ENCODE peak calls at places on chromosomes 7 and 10, in ten cellular contexts. One of them, this sample, is unnamed.

GRCh38 chr7:148142660-148143248 is 447.8 kb upstream of the C7orf33 start:
- DNase-seq in HFF-Myc: no peak
- DNase-seq in HFFc6: peak
- DNase-seq in transverse colon: peak
- DNase-seq in sigmoid colon: no peak
- DNase-seq in fibroblast of pulmonary artery: peak
- DNase-seq in ovary: no peak
- DNase-seq in nephron progenitor cell: peak
- DNase-seq in GM12865: peak
- DNase-seq in heart right ventricle: no peak
- DNase-seq in this sample: no peak

GRCh38 chr7:117459735-117460134 is 20.1 kb upstream of the CFTR start:
- DNase-seq in ovary: no peak
- DNase-seq in fibroblast of pulmonary artery: no peak
- DNase-seq in HFFc6: no peak
- DNase-seq in HFF-Myc: no peak
- DNase-seq in heart right ventricle: no peak
- DNase-seq in transverse colon: no peak
- DNase-seq in nephron progenitor cell: no peak
- DNase-seq in GM12865: no peak
- DNase-seq in sigmoid colon: no peak
- DNase-seq in this sample: no peak

GRCh38 chr10:122019414-122019975 is 30.5 kb downstream of the TACC2 start:
- DNase-seq in ovary: no peak
- DNase-seq in nephron progenitor cell: peak
- DNase-seq in HFF-Myc: no peak
- DNase-seq in heart right ventricle: no peak
- DNase-seq in sigmoid colon: no peak
- DNase-seq in fibroblast of pulmonary artery: no peak
- DNase-seq in GM12865: no peak
- DNase-seq in HFFc6: no peak
- DNase-seq in transverse colon: peak
- DNase-seq in this sample: no peak

GRCh38 chr7:155925682-155926081 is 113.4 kb upstream of the SHH start:
- DNase-seq in HFFc6: no peak
- DNase-seq in HFF-Myc: no peak
- DNase-seq in heart right ventricle: no peak
- DNase-seq in sigmoid colon: peak
- DNase-seq in transverse colon: no peak
- DNase-seq in nephron progenitor cell: no peak
- DNase-seq in fibroblast of pulmonary artery: no peak
- DNase-seq in GM12865: no peak
- DNase-seq in ovary: no peak
- DNase-seq in this sample: no peak

GRCh38 chr7:44261239-44261638 is 60.5 kb downstream of the YKT6 start:
- DNase-seq in fibroblast of pulmonary artery: no peak
- DNase-seq in nephron progenitor cell: no peak
- DNase-seq in ovary: no peak
- DNase-seq in sigmoid colon: no peak
- DNase-seq in HFFc6: no peak
- DNase-seq in HFF-Myc: no peak
- DNase-seq in GM12865: peak
- DNase-seq in transverse colon: no peak
- DNase-seq in heart right ventricle: no peak
- DNase-seq in this sample: no peak

GRCh38 chr7:2431260-2431867 is 28.0 kb downstream of the CHST12 start:
- DNase-seq in GM12865: no peak
- DNase-seq in nephron progenitor cell: no peak
- DNase-seq in sigmoid colon: no peak
- DNase-seq in heart right ventricle: no peak
- DNase-seq in transverse colon: no peak
- DNase-seq in ovary: no peak
- DNase-seq in HFF-Myc: no peak
- DNase-seq in fibroblast of pulmonary artery: peak
- DNase-seq in HFFc6: no peak
- DNase-seq in this sample: no peak

GRCh38 chr10:14126697-14127440 is 203.9 kb downstream of the FRMD4A start:
- DNase-seq in GM12865: no peak
- DNase-seq in transverse colon: no peak
- DNase-seq in HFF-Myc: peak
- DNase-seq in ovary: no peak
- DNase-seq in sigmoid colon: no peak
- DNase-seq in HFFc6: peak
- DNase-seq in nephron progenitor cell: no peak
- DNase-seq in fibroblast of pulmonary artery: peak
- DNase-seq in heart right ventricle: no peak
- DNase-seq in this sample: no peak

GRCh38 chr7:140275069-140275961 is 98.5 kb upstream of the KDM7A start:
- DNase-seq in heart right ventricle: no peak
- DNase-seq in ovary: no peak
- DNase-seq in GM12865: no peak
- DNase-seq in HFFc6: no peak
- DNase-seq in fibroblast of pulmonary artery: peak
- DNase-seq in nephron progenitor cell: no peak
- DNase-seq in HFF-Myc: no peak
- DNase-seq in transverse colon: no peak
- DNase-seq in sigmoid colon: peak
- DNase-seq in this sample: no peak

GRCh38 chr7:99551329-99551728 is 585 bp downstream of the FAM200A start:
- DNase-seq in nephron progenitor cell: no peak
- DNase-seq in fibroblast of pulmonary artery: peak
- DNase-seq in heart right ventricle: no peak
- DNase-seq in transverse colon: no peak
- DNase-seq in HFF-Myc: no peak
- DNase-seq in HFFc6: no peak
- DNase-seq in GM12865: no peak
- DNase-seq in sigmoid colon: no peak
- DNase-seq in ovary: no peak
- DNase-seq in this sample: no peak

GRCh38 chr10:1100691-1101368 is 44.6 kb downstream of the WDR37 start:
- DNase-seq in HFFc6: no peak
- DNase-seq in transverse colon: no peak
- DNase-seq in HFF-Myc: no peak
- DNase-seq in GM12865: no peak
- DNase-seq in ovary: no peak
- DNase-seq in heart right ventricle: no peak
- DNase-seq in sigmoid colon: no peak
- DNase-seq in fibroblast of pulmonary artery: no peak
- DNase-seq in nephron progenitor cell: peak
- DNase-seq in this sample: no peak

GRCh38 chr10:89810908-89811515 is 109.6 kb downstream of the KIF20B start:
- DNase-seq in nephron progenitor cell: no peak
- DNase-seq in heart right ventricle: no peak
- DNase-seq in GM12865: no peak
- DNase-seq in fibroblast of pulmonary artery: no peak
- DNase-seq in HFFc6: no peak
- DNase-seq in sigmoid colon: no peak
- DNase-seq in transverse colon: no peak
- DNase-seq in ovary: no peak
- DNase-seq in HFF-Myc: no peak
- DNase-seq in this sample: no peak

GRCh38 chr7:48299580-48300169 is 128.4 kb downstream of the ABCA13 start:
- DNase-seq in HFF-Myc: peak
- DNase-seq in sigmoid colon: no peak
- DNase-seq in HFFc6: peak
- DNase-seq in GM12865: peak
- DNase-seq in nephron progenitor cell: peak
- DNase-seq in transverse colon: peak
- DNase-seq in ovary: peak
- DNase-seq in fibroblast of pulmonary artery: peak
- DNase-seq in heart right ventricle: no peak
- DNase-seq in this sample: no peak

DNA sequence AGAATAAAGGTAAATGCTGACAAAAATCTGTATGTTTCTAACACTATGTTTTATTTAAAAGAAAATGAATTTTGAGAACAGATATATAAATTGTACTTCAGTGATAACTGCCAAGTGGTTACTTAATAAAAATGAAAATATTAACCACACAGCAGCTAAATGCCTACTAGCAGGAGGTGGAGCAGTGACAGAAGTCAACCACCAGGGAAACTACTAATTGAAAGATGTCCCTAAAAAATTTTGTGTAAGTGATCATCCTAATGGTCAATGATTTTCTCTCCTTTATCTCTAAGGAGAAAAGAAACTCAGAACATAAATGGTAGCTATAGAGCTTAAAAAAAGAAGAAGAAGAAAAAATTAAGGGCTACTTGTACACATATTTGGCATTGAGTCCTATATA is 22.9 kb downstream of the WNT16 start:
- DNase-seq in heart right ventricle: no peak
- DNase-seq in transverse colon: no peak
- DNase-seq in fibroblast of pulmonary artery: no peak
- DNase-seq in ovary: no peak
- DNase-seq in GM12865: no peak
- DNase-seq in HFFc6: no peak
- DNase-seq in sigmoid colon: no peak
- DNase-seq in nephron progenitor cell: no peak
- DNase-seq in HFF-Myc: no peak
- DNase-seq in this sample: no peak
- TF ChIP-seq CTCF in heart right ventricle: peak
- TF ChIP-seq CTCF in transverse colon: no peak
- TF ChIP-seq CTCF in fibroblast of pulmonary artery: peak
- TF ChIP-seq CTCF in ovary: no peak
- TF ChIP-seq CTCF in GM12865: no peak
- TF ChIP-seq CTCF in HFFc6: peak
- TF ChIP-seq CTCF in sigmoid colon: no peak
- TF ChIP-seq CTCF in nephron progenitor cell: peak
- TF ChIP-seq CTCF in HFF-Myc: no peak
- TF ChIP-seq CTCF in this sample: peak

GRCh38 chr7:6553460-6554044 is 2.3 kb upstream of the GRID2IP start:
- DNase-seq in transverse colon: no peak
- DNase-seq in GM12865: no peak
- DNase-seq in sigmoid colon: no peak
- DNase-seq in heart right ventricle: no peak
- DNase-seq in nephron progenitor cell: no peak
- DNase-seq in fibroblast of pulmonary artery: no peak
- DNase-seq in ovary: no peak
- DNase-seq in HFF-Myc: no peak
- DNase-seq in HFFc6: no peak
- DNase-seq in this sample: no peak
- TF ChIP-seq CTCF in transverse colon: no peak
- TF ChIP-seq CTCF in GM12865: no peak
- TF ChIP-seq CTCF in sigmoid colon: no peak
- TF ChIP-seq CTCF in heart right ventricle: no peak
- TF ChIP-seq CTCF in nephron progenitor cell: no peak
- TF ChIP-seq CTCF in fibroblast of pulmonary artery: no peak
- TF ChIP-seq CTCF in ovary: no peak
- TF ChIP-seq CTCF in HFF-Myc: no peak
- TF ChIP-seq CTCF in HFFc6: peak
- TF ChIP-seq CTCF in this sample: peak

DNA sequence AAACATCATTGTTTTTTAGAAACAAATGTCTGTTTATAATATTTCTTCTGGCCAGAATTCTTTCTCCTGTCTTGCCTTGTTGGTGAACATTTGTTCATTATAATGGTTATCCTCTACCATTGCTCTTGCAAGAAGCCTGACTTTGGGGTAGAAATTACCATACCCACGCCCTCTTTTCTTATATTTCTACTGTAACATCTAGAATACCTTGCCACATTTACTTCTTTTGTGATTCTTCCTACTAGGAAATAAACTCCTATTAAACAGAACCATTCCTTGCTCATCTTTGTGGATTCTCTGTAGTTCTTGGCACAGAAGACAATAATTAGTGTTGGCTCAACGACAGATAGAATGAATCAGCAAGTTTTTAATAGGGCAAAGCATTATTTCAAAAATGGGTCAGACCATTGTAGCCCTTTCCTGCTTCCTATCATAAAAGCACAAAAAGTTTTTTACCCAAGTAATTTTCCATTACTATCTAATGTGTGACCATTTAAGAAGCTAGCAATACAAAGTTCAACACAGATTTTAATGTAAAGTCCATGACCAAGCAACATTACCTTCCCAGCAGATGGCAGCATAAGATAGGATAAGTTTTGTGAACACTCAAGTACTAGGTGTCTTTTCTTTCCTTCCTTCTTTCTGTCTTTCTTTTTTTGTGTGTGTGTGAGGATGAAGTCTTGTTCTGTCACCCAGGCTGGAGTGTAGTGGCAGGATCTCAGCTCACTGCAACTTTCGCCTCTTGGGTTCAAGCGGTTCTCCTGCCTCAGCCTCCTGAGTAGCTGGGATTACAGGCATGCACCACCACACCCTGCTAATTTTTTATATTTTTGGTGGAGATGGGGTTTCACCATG is 270.4 kb downstream of the HGF start:
- DNase-seq in ovary: no peak
- DNase-seq in fibroblast of pulmonary artery: peak
- DNase-seq in nephron progenitor cell: peak
- DNase-seq in sigmoid colon: no peak
- DNase-seq in HFFc6: peak
- DNase-seq in transverse colon: no peak
- DNase-seq in heart right ventricle: no peak
- DNase-seq in HFF-Myc: peak
- DNase-seq in GM12865: peak
- DNase-seq in this sample: no peak
- TF ChIP-seq CTCF in ovary: peak
- TF ChIP-seq CTCF in fibroblast of pulmonary artery: peak
- TF ChIP-seq CTCF in nephron progenitor cell: peak
- TF ChIP-seq CTCF in sigmoid colon: peak
- TF ChIP-seq CTCF in HFFc6: peak
- TF ChIP-seq CTCF in transverse colon: peak
- TF ChIP-seq CTCF in heart right ventricle: peak
- TF ChIP-seq CTCF in HFF-Myc: peak
- TF ChIP-seq CTCF in GM12865: peak
- TF ChIP-seq CTCF in this sample: peak

GRCh38 chr7:101319401-101319800 is 2.2 kb downstream of the IFT22 start:
- DNase-seq in transverse colon: no peak
- DNase-seq in nephron progenitor cell: no peak
- DNase-seq in sigmoid colon: no peak
- DNase-seq in HFF-Myc: no peak
- DNase-seq in fibroblast of pulmonary artery: no peak
- DNase-seq in HFFc6: no peak
- DNase-seq in ovary: no peak
- DNase-seq in GM12865: no peak
- DNase-seq in heart right ventricle: no peak
- DNase-seq in this sample: no peak

DNA sequence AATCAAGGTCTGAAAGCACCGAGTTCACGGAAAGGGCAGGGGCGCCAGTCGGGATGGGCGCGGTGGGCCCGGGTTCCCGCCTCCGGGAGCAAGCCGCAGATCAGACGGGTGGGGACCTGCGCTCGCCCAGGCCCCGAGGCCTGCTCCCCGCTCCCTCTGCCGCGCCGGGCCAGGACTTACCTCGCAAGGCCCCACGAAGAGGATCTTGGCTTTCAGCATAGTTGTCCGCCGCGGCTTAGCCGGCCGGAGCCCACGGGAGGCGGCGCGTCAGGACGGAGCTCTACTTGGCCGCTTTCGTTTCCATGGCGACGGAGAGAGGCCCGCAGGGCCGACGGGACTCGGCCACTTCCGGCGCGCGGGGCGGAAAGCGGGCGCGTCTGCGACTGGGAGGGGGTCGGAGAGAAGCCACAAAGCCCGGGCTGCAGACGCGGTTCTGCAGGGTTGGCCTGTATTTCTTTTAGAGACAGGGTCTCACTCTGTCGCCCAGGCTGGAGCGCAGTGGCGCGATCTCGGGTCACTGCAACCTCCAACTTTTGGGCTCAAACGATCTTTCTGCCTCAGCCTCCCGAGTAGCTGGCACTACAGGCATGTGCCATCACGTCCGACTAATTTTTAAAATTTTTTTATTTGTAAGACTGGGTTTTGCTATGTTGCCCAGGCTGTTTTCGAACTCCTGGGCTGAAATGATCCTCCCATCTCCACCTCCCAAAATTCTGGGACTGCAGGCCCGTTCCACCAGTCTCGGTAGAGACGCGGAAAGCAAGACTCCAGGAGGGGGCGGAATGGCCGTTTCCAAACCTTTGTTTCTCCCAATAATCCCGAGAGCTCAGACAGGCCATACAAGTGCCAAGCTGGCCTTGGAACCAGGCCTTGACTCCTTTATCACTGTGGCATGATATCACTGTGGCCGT is at the start of gene IFT22:
- DNase-seq in ovary: peak
- DNase-seq in transverse colon: peak
- DNase-seq in GM12865: peak
- DNase-seq in HFFc6: peak
- DNase-seq in fibroblast of pulmonary artery: peak
- DNase-seq in HFF-Myc: peak
- DNase-seq in nephron progenitor cell: peak
- DNase-seq in sigmoid colon: peak
- DNase-seq in heart right ventricle: peak
- DNase-seq in this sample: peak
- TF ChIP-seq CTCF in ovary: no peak
- TF ChIP-seq CTCF in transverse colon: no peak
- TF ChIP-seq CTCF in GM12865: no peak
- TF ChIP-seq CTCF in HFFc6: peak
- TF ChIP-seq CTCF in fibroblast of pulmonary artery: peak
- TF ChIP-seq CTCF in HFF-Myc: peak
- TF ChIP-seq CTCF in nephron progenitor cell: peak
- TF ChIP-seq CTCF in sigmoid colon: no peak
- TF ChIP-seq CTCF in heart right ventricle: peak
- TF ChIP-seq CTCF in this sample: peak

This sample was measured in chondrocyte.